ENCODE peak calls at places on chromosome 20, in nine cellular contexts. O is WTC11, D is Calu3, S is neural crest cell, G is KG1, L is HepG2, A is fibroblast of pulmonary artery, C is SK-N-DZ, Q is IMR-90. E is an unnamed sample.

GRCh38 chr20:2476742-2477615 is 6.4 kb upstream of the SNRPB start:
- DNase-seq in O (no peak), D (no peak), S (no peak), G (no peak), L (peak), A (no peak), C (no peak), Q (no peak), E (no peak)

GRCh38 chr20:8399963-8400362 is 267.9 kb downstream of the PLCB1 start:
- DNase-seq in O (no peak), D (no peak), S (no peak), G (peak), L (no peak), A (no peak), C (no peak), Q (no peak), E (no peak)

GRCh38 chr20:59591061-59591460 is 13.3 kb upstream of the PHACTR3 start:
- DNase-seq in O (no peak), D (no peak), S (no peak), G (no peak), L (no peak), A (no peak), C (no peak), Q (no peak), E (no peak)

GRCh38 chr20:3235661-3236324 is 3.2 kb downstream of the SLC4A11 start:
- DNase-seq in O (no peak), D (peak), S (no peak), G (no peak), L (no peak), A (peak), C (no peak), Q (peak), E (no peak)

GRCh38 chr20:13422637-13423036 is 201.6 kb downstream of the ISM1 start:
- DNase-seq in O (no peak), D (no peak), S (no peak), G (no peak), L (peak), A (no peak), C (no peak), Q (peak), E (no peak)

GRCh38 chr20:25378884-25379733 is 11.5 kb downstream of the ABHD12 start:
- DNase-seq in O (no peak), D (no peak), S (no peak), G (no peak), L (no peak), A (no peak), C (no peak), Q (no peak), E (no peak)

GRCh38 chr20:19440660-19441527 is 228.5 kb downstream of the SLC24A3 start:
- DNase-seq in O (no peak), D (no peak), S (no peak), G (peak), L (no peak), A (no peak), C (no peak), Q (no peak), E (no peak)

GRCh38 chr20:49568491-49569151 is 684 bp upstream of the PTGIS start:
- DNase-seq in O (peak), D (no peak), S (no peak), G (no peak), L (no peak), A (peak), C (peak), Q (no peak), E (no peak)

GRCh38 chr20:48177058-48177457 is 391.8 kb upstream of the SULF2 start:
- DNase-seq in O (no peak), D (no peak), S (no peak), G (no peak), L (no peak), A (no peak), C (no peak), Q (no peak), E (no peak)

GRCh38 chr20:20130399-20130798 is 78.1 kb downstream of the CFAP61 start:
- DNase-seq in O (no peak), D (no peak), S (no peak), G (no peak), L (peak), A (peak), C (peak), Q (no peak), E (no peak)

GRCh38 chr20:37941992-37942391 is 39.1 kb downstream of the VSTM2L start:
- DNase-seq in O (no peak), D (no peak), S (no peak), G (no peak), L (no peak), A (no peak), C (no peak), Q (no peak), E (no peak)

GRCh38 chr20:35626386-35627001 is 10.9 kb downstream of the SPAG4 start:
- DNase-seq in O (no peak), D (no peak), S (no peak), G (no peak), L (no peak), A (no peak), C (no peak), Q (no peak), E (no peak)

GRCh38 chr20:20235681-20236080 is 132.2 kb upstream of the INSM1 start:
- DNase-seq in O (no peak), D (no peak), S (no peak), G (no peak), L (no peak), A (no peak), C (no peak), Q (no peak), E (no peak)

GRCh38 chr20:39019805-39020325 is 57.7 kb downstream of the DHX35 start:
- DNase-seq in O (no peak), D (no peak), S (no peak), G (no peak), L (no peak), A (peak), C (no peak), Q (no peak), E (no peak)

GRCh38 chr20:10063482-10063881 is 28.7 kb downstream of the ANKEF1 start:
- DNase-seq in O (no peak), D (no peak), S (no peak), G (no peak), L (no peak), A (no peak), C (no peak), Q (no peak), E (no peak)

GRCh38 chr20:35473684-35474083 is 18.3 kb downstream of the CEP250 start:
- DNase-seq in O (no peak), D (no peak), S (no peak), G (no peak), L (no peak), A (no peak), C (no peak), Q (no peak), E (no peak)

GRCh38 chr20:16397053-16397452 is 176.2 kb downstream of the KIF16B start:
- DNase-seq in O (no peak), D (no peak), S (no peak), G (no peak), L (no peak), A (peak), C (no peak), Q (no peak), E (no peak)

GRCh38 chr20:61898405-61898804 is 167.3 kb downstream of the TAF4 start:
- DNase-seq in O (no peak), D (no peak), S (no peak), G (no peak), L (no peak), A (no peak), C (no peak), Q (no peak), E (no peak)

GRCh38 chr20:54172856-54173652 is 732 bp downstream of the CYP24A1 start:
- DNase-seq in O (peak), D (peak), S (peak), G (no peak), L (no peak), A (no peak), C (no peak), Q (no peak), E (no peak)

GRCh38 chr20:63819224-63819917 is 11.7 kb downstream of the ZBTB46 start:
- DNase-seq in O (no peak), D (no peak), S (no peak), G (no peak), L (peak), A (no peak), C (no peak), Q (peak), E (peak)

GRCh38 chr20:4898282-4898681 is 103.0 kb downstream of the SLC23A2 start:
- DNase-seq in O (no peak), D (peak), S (no peak), G (no peak), L (no peak), A (peak), C (no peak), Q (peak), E (peak)

GRCh38 chr20:62382306-62383198 is 4.4 kb upstream of the RPS21 start:
- DNase-seq in O (peak), D (peak), S (peak), G (peak), L (peak), A (peak), C (peak), Q (peak), E (peak)

GRCh38 chr20:62333820-62334595 is 31.2 kb downstream of the ADRM1 start:
- DNase-seq in O (no peak), D (no peak), S (no peak), G (no peak), L (no peak), A (no peak), C (no peak), Q (no peak), E (no peak)

GRCh38 chr20:23436681-23437080 is 2.8 kb upstream of the CSTL1 start:
- DNase-seq in O (no peak), D (no peak), S (no peak), G (no peak), L (no peak), A (peak), C (no peak), Q (no peak), E (no peak)

GRCh38 chr20:52974155-52974554 is 2.0 kb downstream of the TSHZ2 start:
- DNase-seq in O (no peak), D (no peak), S (no peak), G (no peak), L (no peak), A (no peak), C (peak), Q (no peak), E (no peak)

GRCh38 chr20:19552144-19552895 is 205.7 kb upstream of the RIN2 start:
- DNase-seq in O (peak), D (no peak), S (peak), G (no peak), L (peak), A (peak), C (no peak), Q (peak), E (no peak)

GRCh38 chr20:41213150-41213820 is 75.9 kb downstream of the PLCG1 start:
- DNase-seq in O (no peak), D (no peak), S (no peak), G (no peak), L (no peak), A (peak), C (no peak), Q (peak), E (no peak)

GRCh38 chr20:12936524-12936923 is 72.2 kb upstream of the SPTLC3 start:
- DNase-seq in O (no peak), D (no peak), S (no peak), G (no peak), L (no peak), A (no peak), C (no peak), Q (no peak), E (no peak)

GRCh38 chr20:48728042-48728837 is 99.6 kb downstream of the PREX1 start:
- DNase-seq in O (no peak), D (no peak), S (peak), G (no peak), L (no peak), A (no peak), C (no peak), Q (no peak), E (no peak)

GRCh38 chr20:56443654-56444540 is 24.5 kb upstream of the RTF2 start:
- DNase-seq in O (no peak), D (no peak), S (no peak), G (no peak), L (peak), A (peak), C (peak), Q (peak), E (no peak)

GRCh38 chr20:46375771-46376170 is 30.6 kb downstream of the ELMO2 start:
- DNase-seq in O (no peak), D (no peak), S (no peak), G (no peak), L (no peak), A (peak), C (no peak), Q (peak), E (no peak)

GRCh38 chr20:62725596-62726268 is 17.1 kb downstream of the NTSR1 start:
- DNase-seq in O (no peak), D (no peak), S (no peak), G (no peak), L (no peak), A (no peak), C (no peak), Q (no peak), E (no peak)

GRCh38 chr20:49029203-49029602 is 16.9 kb upstream of the CSE1L start:
- DNase-seq in O (no peak), D (no peak), S (no peak), G (no peak), L (no peak), A (no peak), C (no peak), Q (peak), E (no peak)

GRCh38 chr20:15940127-15940526 is 633.1 kb downstream of the KIF16B start:
- DNase-seq in O (no peak), D (no peak), S (no peak), G (no peak), L (no peak), A (no peak), C (no peak), Q (no peak), E (no peak)

GRCh38 chr20:13865825-13866351 is 81.1 kb downstream of the NDUFAF5 start:
- DNase-seq in O (no peak), D (no peak), S (no peak), G (no peak), L (no peak), A (no peak), C (no peak), Q (no peak), E (no peak)

GRCh38 chr20:60062431-60063336 is 104.5 kb downstream of the CDH26 start:
- DNase-seq in O (no peak), D (no peak), S (no peak), G (no peak), L (no peak), A (peak), C (peak), Q (peak), E (no peak)

GRCh38 chr20:57656821-57657536 is 36.8 kb upstream of the ZBP1 start:
- DNase-seq in O (peak), D (peak), S (no peak), G (no peak), L (no peak), A (no peak), C (no peak), Q (no peak), E (no peak)

E was measured in transverse colon.